ENCODE peak calls at places on chromosomes 11 and 22, in four cellular contexts. M is WTC11, Q is left cardiac atrium, H is NCI-H2029. O is an unnamed sample.
A peak's percentile ranks its signal among the peaks of the same experiment; 100 is the strongest.

GRCh38 chr11:76793834-76794291 is 10.7 kb downstream of the TSKU start:
- DNase-seq in Q (no peak), M (no peak), H (no peak), O (no peak)

GRCh38 chr11:70934999-70935768 is 317.2 kb downstream of the SHANK2 start:
- DNase-seq in Q (no peak), H (no peak), M (no peak), O (no peak)

GRCh38 chr11:65288706-65289536 is 25.7 kb upstream of the CDC42EP2 start:
- DNase-seq in M (no peak), H (no peak), Q (peak; percentile 48), O (no peak)

GRCh38 chr22:36369922-36370781 is 17.6 kb downstream of the MYH9 start:
- DNase-seq in H (peak; percentile 79), M (no peak), Q (peak; percentile 56), O (peak; percentile 44)

GRCh38 chr11:1888347-1888753 is 3.3 kb downstream of the PRR33 start:
- DNase-seq in M (no peak), Q (no peak), H (no peak), O (no peak)

GRCh38 chr11:103993502-103993901 is 42.9 kb upstream of the DDI1 start:
- DNase-seq in H (no peak), M (no peak), Q (no peak), O (no peak)

GRCh38 chr11:57480409-57481137 is 20.2 kb downstream of the RTN4RL2 start:
- DNase-seq in H (peak; percentile 15), M (peak; percentile 93), Q (peak; percentile 61), O (peak; percentile 55)

GRCh38 chr11:70505331-70505731 is 107.0 kb downstream of the CTTN start:
- DNase-seq in Q (no peak), H (no peak), M (no peak), O (no peak)

GRCh38 chr11:78277314-78277994 is 88.7 kb downstream of the USP35 start:
- DNase-seq in M (no peak), H (no peak), Q (no peak), O (no peak)

GRCh38 chr11:9574806-9575530 is 1.5 kb downstream of the WEE1 start:
- DNase-seq in M (peak; percentile 36), H (peak; percentile 73), Q (peak; percentile 59), O (peak; percentile 68)

GRCh38 chr11:69105431-69106123 is 50.2 kb upstream of the SMIM38 start:
- DNase-seq in M (no peak), H (no peak), Q (no peak), O (no peak)

GRCh38 chr11:117126223-117126965 is 17.7 kb upstream of the PAFAH1B2 start:
- DNase-seq in M (no peak), H (no peak), Q (no peak), O (no peak)

GRCh38 chr11:96204721-96205459 is 138.1 kb downstream of the MAML2 start:
- DNase-seq in Q (no peak), H (no peak), M (no peak), O (no peak)

GRCh38 chr11:132848336-132848735 is 684.0 kb downstream of the OPCML start:
- DNase-seq in H (no peak), M (no peak), Q (no peak), O (no peak)

GRCh38 chr11:2800655-2801531 is 84.7 kb downstream of the CDKN1C start:
- DNase-seq in Q (peak; percentile 14), M (peak; percentile 6), H (no peak), O (peak; percentile 8)

GRCh38 chr11:66011239-66011784 is 496 bp upstream of the CST6 start:
- DNase-seq in H (peak; percentile 19), Q (no peak), M (no peak), O (no peak)

GRCh38 chr11:73623651-73624050 is 22.7 kb upstream of the PLEKHB1 start:
- DNase-seq in M (no peak), H (no peak), Q (no peak), O (no peak)

GRCh38 chr11:32259641-32260081 is 168.8 kb downstream of the RCN1 start:
- DNase-seq in M (no peak), H (no peak), Q (peak; percentile 21), O (peak; percentile 21)

GRCh38 chr11:78943841-78944240 is 369.2 kb upstream of the NARS2 start:
- DNase-seq in Q (no peak), H (no peak), M (no peak), O (no peak)

GRCh38 chr11:107716884-107717532 is 5.2 kb upstream of the SLN start:
- DNase-seq in H (no peak), Q (no peak), M (no peak), O (no peak)

GRCh38 chr11:117662255-117662654 is 134.8 kb downstream of the DSCAML1 start:
- DNase-seq in H (no peak), Q (no peak), M (no peak), O (no peak)

GRCh38 chr11:28343304-28344233 is 235.4 kb downstream of the METTL15 start:
- DNase-seq in M (no peak), H (no peak), Q (no peak), O (no peak)

GRCh38 chr22:23226497-23226850 is 46.2 kb downstream of the BCR start:
- DNase-seq in M (no peak), H (no peak), Q (no peak), O (no peak)

GRCh38 chr11:57493507-57494503 is 21.7 kb downstream of the SLC43A1 start:
- DNase-seq in Q (peak; percentile 60), M (peak; percentile 95), H (peak; percentile 63), O (peak; percentile 67)

GRCh38 chr11:72191961-72192381 is at the start of gene FOLR1:
- DNase-seq in H (no peak), M (peak; percentile 41), Q (no peak), O (peak; percentile 9)

GRCh38 chr22:36486619-36487384 is 5.4 kb upstream of the TXN2 start:
- DNase-seq in H (no peak), M (peak; percentile 77), Q (no peak), O (peak; percentile 65)

GRCh38 chr11:27678242-27678641 is 22.0 kb downstream of the BDNF start:
- DNase-seq in H (no peak), M (no peak), Q (no peak), O (no peak)

GRCh38 chr11:21545701-21546100 is 647.2 kb upstream of the ANO5 start:
- DNase-seq in H (no peak), M (no peak), Q (no peak), O (no peak)

GRCh38 chr11:116530705-116531104 is 242.1 kb downstream of the BUD13 start:
- DNase-seq in M (no peak), H (no peak), Q (no peak), O (no peak)

GRCh38 chr11:8671242-8671641 is 11.2 kb downstream of the TRIM66 start:
- DNase-seq in Q (peak; percentile 64), M (peak; percentile 69), H (no peak), O (peak; percentile 50)

GRCh38 chr11:93986716-93987115 is 34.4 kb upstream of the HEPHL1 start:
- DNase-seq in M (no peak), H (peak; percentile 27), Q (no peak), O (peak; percentile 55)

GRCh38 chr11:29093416-29093815 is 923.4 kb downstream of the KCNA4 start:
- DNase-seq in Q (no peak), M (no peak), H (no peak), O (no peak)